ENCODE peak calls at places on chromosomes 1 and 21, in nine cellular contexts. One of them, this sample, is unnamed.

GRCh38 chr1:241531195-241532172 is 694 bp upstream of the KMO start:
- DNase-seq in lower lobe of right lung: no peak
- DNase-seq in COR-L47: peak; percentile 58
- DNase-seq in A549: peak; percentile 77
- DNase-seq in HS-27A: peak; percentile 47
- DNase-seq in bronchial epithelial cell: peak; percentile 79
- DNase-seq in adrenal gland: no peak
- DNase-seq in ACHN: peak; percentile 88
- DNase-seq in activated naive CD4-positive, alpha-beta T cell: no peak
- DNase-seq in this sample: peak; percentile 82

GRCh38 chr1:10793129-10793651 is 3.3 kb downstream of the CASZ1 start:
- DNase-seq in lower lobe of right lung: no peak
- DNase-seq in COR-L47: no peak
- DNase-seq in A549: peak; percentile 72
- DNase-seq in HS-27A: no peak
- DNase-seq in bronchial epithelial cell: peak; percentile 42
- DNase-seq in adrenal gland: no peak
- DNase-seq in ACHN: peak; percentile 32
- DNase-seq in activated naive CD4-positive, alpha-beta T cell: no peak
- DNase-seq in this sample: peak; percentile 33

GRCh38 chr1:246959944-246960693 is 28.4 kb upstream of the AHCTF1 start:
- DNase-seq in lower lobe of right lung: no peak
- DNase-seq in COR-L47: no peak
- DNase-seq in A549: no peak
- DNase-seq in HS-27A: no peak
- DNase-seq in bronchial epithelial cell: no peak
- DNase-seq in adrenal gland: no peak
- DNase-seq in ACHN: no peak
- DNase-seq in activated naive CD4-positive, alpha-beta T cell: no peak
- DNase-seq in this sample: no peak

GRCh38 chr1:178871551-178872320 is 859 bp upstream of the ANGPTL1 start:
- DNase-seq in lower lobe of right lung: no peak
- DNase-seq in COR-L47: no peak
- DNase-seq in A549: no peak
- DNase-seq in HS-27A: no peak
- DNase-seq in bronchial epithelial cell: peak; percentile 5
- DNase-seq in adrenal gland: no peak
- DNase-seq in ACHN: no peak
- DNase-seq in activated naive CD4-positive, alpha-beta T cell: no peak
- DNase-seq in this sample: no peak

GRCh38 chr1:90162216-90162615 is 167.3 kb downstream of the ZNF326 start:
- DNase-seq in lower lobe of right lung: no peak
- DNase-seq in COR-L47: no peak
- DNase-seq in A549: no peak
- DNase-seq in HS-27A: no peak
- DNase-seq in bronchial epithelial cell: peak; percentile 98
- DNase-seq in adrenal gland: no peak
- DNase-seq in ACHN: no peak
- DNase-seq in activated naive CD4-positive, alpha-beta T cell: no peak
- DNase-seq in this sample: no peak

GRCh38 chr1:227038401-227038800 is 98.3 kb downstream of the COQ8A start:
- DNase-seq in lower lobe of right lung: no peak
- DNase-seq in COR-L47: no peak
- DNase-seq in A549: no peak
- DNase-seq in HS-27A: no peak
- DNase-seq in bronchial epithelial cell: peak; percentile 20
- DNase-seq in adrenal gland: no peak
- DNase-seq in ACHN: no peak
- DNase-seq in activated naive CD4-positive, alpha-beta T cell: no peak
- DNase-seq in this sample: no peak

GRCh38 chr1:60428161-60428560 is 354.6 kb upstream of the C1orf87 start:
- DNase-seq in lower lobe of right lung: no peak
- DNase-seq in COR-L47: no peak
- DNase-seq in A549: no peak
- DNase-seq in HS-27A: no peak
- DNase-seq in bronchial epithelial cell: no peak
- DNase-seq in adrenal gland: no peak
- DNase-seq in ACHN: no peak
- DNase-seq in activated naive CD4-positive, alpha-beta T cell: no peak
- DNase-seq in this sample: no peak

GRCh38 chr21:17051054-17051453 is 461.8 kb upstream of the CXADR start:
- DNase-seq in lower lobe of right lung: no peak
- DNase-seq in COR-L47: no peak
- DNase-seq in A549: no peak
- DNase-seq in HS-27A: no peak
- DNase-seq in bronchial epithelial cell: no peak
- DNase-seq in adrenal gland: no peak
- DNase-seq in ACHN: no peak
- DNase-seq in activated naive CD4-positive, alpha-beta T cell: no peak
- DNase-seq in this sample: no peak

GRCh38 chr1:164743991-164744390 is 185.0 kb downstream of the PBX1 start:
- DNase-seq in lower lobe of right lung: no peak
- DNase-seq in COR-L47: no peak
- DNase-seq in A549: no peak
- DNase-seq in HS-27A: no peak
- DNase-seq in bronchial epithelial cell: no peak
- DNase-seq in adrenal gland: no peak
- DNase-seq in ACHN: no peak
- DNase-seq in activated naive CD4-positive, alpha-beta T cell: no peak
- DNase-seq in this sample: no peak

GRCh38 chr21:37253991-37254390 is 13.1 kb downstream of the VPS26C start:
- DNase-seq in lower lobe of right lung: no peak
- DNase-seq in COR-L47: peak; percentile 23
- DNase-seq in A549: no peak
- DNase-seq in HS-27A: no peak
- DNase-seq in bronchial epithelial cell: peak; percentile 21
- DNase-seq in adrenal gland: no peak
- DNase-seq in ACHN: no peak
- DNase-seq in activated naive CD4-positive, alpha-beta T cell: no peak
- DNase-seq in this sample: no peak

GRCh38 chr21:36097427-36098230 is 27.8 kb downstream of the CBR1 start:
- DNase-seq in lower lobe of right lung: no peak
- DNase-seq in COR-L47: no peak
- DNase-seq in A549: no peak
- DNase-seq in HS-27A: no peak
- DNase-seq in bronchial epithelial cell: peak; percentile 48
- DNase-seq in adrenal gland: no peak
- DNase-seq in ACHN: peak; percentile 81
- DNase-seq in activated naive CD4-positive, alpha-beta T cell: no peak
- DNase-seq in this sample: no peak

GRCh38 chr21:45992311-45993209 is 11.0 kb downstream of the COL6A1 start:
- DNase-seq in lower lobe of right lung: peak; percentile 45
- DNase-seq in COR-L47: no peak
- DNase-seq in A549: no peak
- DNase-seq in HS-27A: no peak
- DNase-seq in bronchial epithelial cell: no peak
- DNase-seq in adrenal gland: peak; percentile 4
- DNase-seq in ACHN: no peak
- DNase-seq in activated naive CD4-positive, alpha-beta T cell: no peak
- DNase-seq in this sample: no peak

GRCh38 chr1:82706741-82707140 is 906.0 kb downstream of the ADGRL2 start:
- DNase-seq in lower lobe of right lung: no peak
- DNase-seq in COR-L47: no peak
- DNase-seq in A549: no peak
- DNase-seq in HS-27A: no peak
- DNase-seq in bronchial epithelial cell: peak; percentile 25
- DNase-seq in adrenal gland: no peak
- DNase-seq in ACHN: no peak
- DNase-seq in activated naive CD4-positive, alpha-beta T cell: no peak
- DNase-seq in this sample: no peak

GRCh38 chr1:150507912-150508864 is at the start of gene ECM1:
- DNase-seq in lower lobe of right lung: peak; percentile 42
- DNase-seq in COR-L47: no peak
- DNase-seq in A549: peak; percentile 33
- DNase-seq in HS-27A: no peak
- DNase-seq in bronchial epithelial cell: peak; percentile 72
- DNase-seq in adrenal gland: peak; percentile 79
- DNase-seq in ACHN: peak; percentile 74
- DNase-seq in activated naive CD4-positive, alpha-beta T cell: no peak
- DNase-seq in this sample: peak; percentile 69

GRCh38 chr1:173328961-173329360 is 121.8 kb upstream of the TNFSF4 start:
- DNase-seq in lower lobe of right lung: no peak
- DNase-seq in COR-L47: no peak
- DNase-seq in A549: no peak
- DNase-seq in HS-27A: no peak
- DNase-seq in bronchial epithelial cell: no peak
- DNase-seq in adrenal gland: no peak
- DNase-seq in ACHN: no peak
- DNase-seq in activated naive CD4-positive, alpha-beta T cell: no peak
- DNase-seq in this sample: no peak

GRCh38 chr1:184153731-184154130 is 102.2 kb downstream of the TSEN15 start:
- DNase-seq in lower lobe of right lung: no peak
- DNase-seq in COR-L47: no peak
- DNase-seq in A549: no peak
- DNase-seq in HS-27A: no peak
- DNase-seq in bronchial epithelial cell: no peak
- DNase-seq in adrenal gland: no peak
- DNase-seq in ACHN: no peak
- DNase-seq in activated naive CD4-positive, alpha-beta T cell: no peak
- DNase-seq in this sample: no peak

GRCh38 chr1:89952021-89952995 is 42.6 kb upstream of the ZNF326 start:
- DNase-seq in lower lobe of right lung: no peak
- DNase-seq in COR-L47: no peak
- DNase-seq in A549: peak; percentile 46
- DNase-seq in HS-27A: peak; percentile 88
- DNase-seq in bronchial epithelial cell: no peak
- DNase-seq in adrenal gland: no peak
- DNase-seq in ACHN: peak; percentile 79
- DNase-seq in activated naive CD4-positive, alpha-beta T cell: no peak
- DNase-seq in this sample: no peak

GRCh38 chr1:229410692-229411433 is 23.0 kb downstream of the ACTA1 start:
- DNase-seq in lower lobe of right lung: no peak
- DNase-seq in COR-L47: peak; percentile 93
- DNase-seq in A549: peak; percentile 51
- DNase-seq in HS-27A: peak; percentile 39
- DNase-seq in bronchial epithelial cell: peak; percentile 65
- DNase-seq in adrenal gland: peak; percentile 91
- DNase-seq in ACHN: peak; percentile 74
- DNase-seq in activated naive CD4-positive, alpha-beta T cell: no peak
- DNase-seq in this sample: peak; percentile 33

GRCh38 chr1:236795757-236796719 is 946 bp downstream of the MTR start:
- DNase-seq in lower lobe of right lung: no peak
- DNase-seq in COR-L47: no peak
- DNase-seq in A549: no peak
- DNase-seq in HS-27A: peak; percentile 8
- DNase-seq in bronchial epithelial cell: peak; percentile 56
- DNase-seq in adrenal gland: no peak
- DNase-seq in ACHN: peak; percentile 60
- DNase-seq in activated naive CD4-positive, alpha-beta T cell: no peak
- DNase-seq in this sample: peak; percentile 28

GRCh38 chr1:235670157-235670776 is 20.7 kb upstream of the GNG4 start:
- DNase-seq in lower lobe of right lung: no peak
- DNase-seq in COR-L47: no peak
- DNase-seq in A549: peak; percentile 33
- DNase-seq in HS-27A: no peak
- DNase-seq in bronchial epithelial cell: peak; percentile 17
- DNase-seq in adrenal gland: no peak
- DNase-seq in ACHN: peak; percentile 19
- DNase-seq in activated naive CD4-positive, alpha-beta T cell: no peak
- DNase-seq in this sample: no peak

This sample was measured in NCI-H460.